ENCODE peak calls at places on chromosome 12, in six cellular contexts. R is GM23248, Q is lung, B is left ventricle myocardium inferior, Z is WERI-Rb-1, G is brain microvascular endothelial cell. N is an unnamed sample.

GRCh38 chr12:2743478-2743877 is 51.3 kb upstream of the FKBP4 start:
- DNase-seq in Q (no peak), Z (no peak), G (no peak), B (no peak), R (no peak), N (no peak)

GRCh38 chr12:108629824-108630476 is 3.7 kb downstream of the SELPLG start:
- DNase-seq in B (no peak), R (peak), Z (peak), G (peak), Q (peak), N (no peak)

GRCh38 chr12:30818562-30818961 is 63.8 kb upstream of the CAPRIN2 start:
- DNase-seq in Q (no peak), B (no peak), G (no peak), R (no peak), Z (no peak), N (no peak)

GRCh38 chr12:53427905-53428594 is 4.4 kb downstream of the AMHR2 start:
- DNase-seq in B (no peak), R (peak), Z (no peak), Q (no peak), G (peak), N (peak)

GRCh38 chr12:89756638-89757321 is 48.1 kb upstream of the ATP2B1 start:
- DNase-seq in Q (no peak), B (no peak), R (peak), G (peak), Z (no peak), N (peak)

GRCh38 chr12:76762556-76762955 is 1.4 kb upstream of the ZDHHC17 start:
- DNase-seq in R (peak), G (no peak), B (no peak), Q (no peak), Z (peak), N (no peak)

GRCh38 chr12:87086118-87086891 is 830.1 kb upstream of the MGAT4C start:
- DNase-seq in Z (no peak), R (peak), B (no peak), G (peak), Q (no peak), N (no peak)

GRCh38 chr12:76898472-76898871 is 19.7 kb upstream of the CSRP2 start:
- DNase-seq in R (no peak), Q (no peak), Z (no peak), G (no peak), B (no peak), N (no peak)

GRCh38 chr12:11992515-11992914 is 78.2 kb upstream of the BCL2L14 start:
- DNase-seq in B (no peak), Q (no peak), G (no peak), Z (no peak), R (no peak), N (no peak)

GRCh38 chr12:76489737-76490136 is 69.8 kb downstream of the OSBPL8 start:
- DNase-seq in Z (no peak), Q (no peak), R (peak), G (peak), B (no peak), N (no peak)

GRCh38 chr12:117036547-117036946 is 62.7 kb downstream of the TESC start:
- DNase-seq in R (no peak), G (no peak), Q (no peak), Z (no peak), B (no peak), N (no peak)

GRCh38 chr12:131942671-131943070 is 7.1 kb upstream of the EP400 start:
- DNase-seq in Q (no peak), R (no peak), G (no peak), Z (no peak), B (no peak), N (no peak)

GRCh38 chr12:19992311-19992710 is 376.0 kb upstream of the PDE3A start:
- DNase-seq in Z (no peak), B (no peak), G (no peak), R (no peak), Q (no peak), N (no peak)

GRCh38 chr12:104455594-104456416 is 943 bp upstream of the CHST11 start:
- DNase-seq in Q (no peak), Z (no peak), G (no peak), R (peak), B (no peak), N (no peak)

GRCh38 chr12:26116829-26117228 is 8.0 kb downstream of the BHLHE41 start:
- DNase-seq in Q (no peak), B (no peak), Z (no peak), G (no peak), R (peak), N (no peak)

GRCh38 chr12:124509300-124509675 is 58.1 kb downstream of the NCOR2 start:
- DNase-seq in Q (no peak), Z (no peak), R (no peak), G (no peak), B (no peak), N (no peak)

GRCh38 chr12:23472329-23472971 is 477.0 kb downstream of the SOX5 start:
- DNase-seq in R (no peak), Z (no peak), B (no peak), G (no peak), Q (peak), N (no peak)

GRCh38 chr12:128840862-128841468 is 12.3 kb upstream of the GLT1D1 start:
- DNase-seq in B (no peak), G (no peak), Q (no peak), Z (no peak), R (no peak), N (no peak)

GRCh38 chr12:114799574-114800487 is 115.9 kb upstream of the TBX3 start:
- DNase-seq in B (peak), Q (no peak), R (peak), G (no peak), Z (no peak), N (no peak)

GRCh38 chr12:53989227-53990113 is 4.5 kb downstream of the HOXC10 start:
- DNase-seq in B (no peak), Q (no peak), R (peak), Z (peak), G (no peak), N (no peak)

GRCh38 chr12:120762093-120762492 is 36.5 kb downstream of the ACADS start:
- DNase-seq in Z (no peak), Q (peak), B (no peak), R (no peak), G (peak), N (no peak)

GRCh38 chr12:79151956-79152355 is 287.4 kb downstream of the SYT1 start:
- DNase-seq in B (no peak), Z (no peak), Q (no peak), R (no peak), G (no peak), N (peak)

GRCh38 chr12:38056701-38057689 is 259.6 kb upstream of the ALG10B start:
- DNase-seq in R (peak), Q (no peak), Z (no peak), B (no peak), G (no peak), N (no peak)

GRCh38 chr12:113136990-113137511 is 1.5 kb upstream of the RASAL1 start:
- DNase-seq in G (no peak), B (no peak), Q (no peak), Z (no peak), R (no peak), N (no peak)

GRCh38 chr12:53984901-53985357 is at the start of gene HOXC10:
- DNase-seq in Z (peak), R (peak), Q (peak), G (peak), B (peak), N (peak)

GRCh38 chr12:110104188-110104969 is 19.8 kb upstream of the IFT81 start:
- DNase-seq in Z (no peak), R (peak), Q (no peak), B (no peak), G (no peak), N (no peak)

GRCh38 chr12:8948711-8949524 is 527 bp downstream of the M6PR start:
- DNase-seq in G (peak), Q (no peak), Z (peak), B (no peak), R (peak), N (no peak)

GRCh38 chr12:33724867-33725266 is 285.2 kb upstream of the SYT10 start:
- DNase-seq in B (no peak), R (no peak), Z (no peak), G (no peak), Q (no peak), N (no peak)

GRCh38 chr12:24840046-24840800 is 108.7 kb downstream of the BCAT1 start:
- DNase-seq in G (peak), R (peak), Z (no peak), Q (no peak), B (no peak), N (no peak)

GRCh38 chr12:1523046-1523445 is 71.3 kb downstream of the FBXL14 start:
- DNase-seq in Q (no peak), R (no peak), Z (no peak), B (no peak), G (no peak), N (no peak)

GRCh38 chr12:49974231-49974675 is 1.5 kb downstream of the AQP6 start:
- DNase-seq in R (peak), G (peak), Z (peak), B (peak), Q (peak), N (peak)

GRCh38 chr12:74728006-74728405 is 190.4 kb downstream of the ATXN7L3B start:
- DNase-seq in G (no peak), R (no peak), Q (no peak), Z (no peak), B (no peak), N (no peak)

GRCh38 chr12:77120156-77120555 is 54.8 kb upstream of the E2F7 start:
- DNase-seq in Z (no peak), G (peak), Q (no peak), R (peak), B (no peak), N (no peak)

GRCh38 chr12:6465467-6466183 is 4.9 kb downstream of the VAMP1 start:
- DNase-seq in R (peak), Z (peak), G (peak), Q (peak), B (no peak), N (peak)

GRCh38 chr12:51884676-51885229 is 3.1 kb upstream of the ANKRD33 start:
- DNase-seq in B (no peak), G (no peak), R (peak), Q (no peak), Z (peak), N (no peak)

GRCh38 chr12:51883998-51884675 is 3.8 kb upstream of the ANKRD33 start:
- DNase-seq in R (no peak), G (no peak), Z (no peak), B (no peak), Q (no peak), N (no peak)

GRCh38 chr12:51887476-51888315 is at the start of gene ANKRD33:
- DNase-seq in R (peak), G (no peak), Z (peak), Q (no peak), B (no peak), N (no peak)

GRCh38 chr12:51888316-51889215 is 663 bp downstream of the ANKRD33 start:
- DNase-seq in Z (no peak), G (no peak), B (no peak), Q (no peak), R (no peak), N (no peak)

DNA sequence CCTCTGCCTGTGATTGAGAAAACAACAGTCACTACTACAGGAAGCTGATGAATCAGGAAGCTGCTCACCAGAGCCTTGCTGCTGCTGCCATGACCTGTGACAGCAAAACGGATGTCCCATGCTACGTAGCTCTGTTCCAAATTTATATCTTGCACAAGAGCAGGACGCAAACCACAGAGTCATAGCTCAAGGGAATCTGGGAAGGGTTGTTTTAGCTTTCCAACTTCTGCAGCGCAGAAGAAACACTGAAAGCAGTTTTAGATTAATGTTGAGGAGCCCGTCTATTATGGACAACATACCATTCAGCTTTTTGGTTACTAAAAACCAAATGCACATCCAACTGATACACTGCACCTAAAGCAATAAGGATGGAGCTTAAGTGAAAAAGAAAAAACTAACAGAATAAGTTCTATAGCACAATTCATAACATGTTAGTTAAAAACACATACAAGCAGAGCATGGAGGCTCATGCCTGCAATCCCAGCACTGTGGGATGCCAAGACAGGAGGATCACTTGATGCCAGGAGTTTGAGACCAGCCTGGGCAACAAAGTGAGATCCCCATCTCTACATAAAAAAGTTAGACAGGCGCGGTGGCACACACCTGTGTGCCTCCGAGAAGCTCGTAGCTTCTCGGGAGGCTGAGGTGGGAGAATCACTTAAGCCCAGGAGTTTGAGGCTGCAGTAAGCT is 1.7 kb upstream of the ANKRD33 start:
- DNase-seq in Z (no peak), G (peak), R (peak), B (peak), Q (peak), N (peak)
- H3K4me3 ChIP-seq in Z (no peak), G (no peak), R (peak), B (no peak), Q (no peak), N (peak)

GRCh38 chr12:51898506-51898905 is 8.8 kb upstream of the ACVRL1 start:
- DNase-seq in Q (no peak), R (no peak), B (no peak), Z (no peak), G (no peak), N (no peak)

GRCh38 chr12:51901881-51902280 is 5.4 kb upstream of the ACVRL1 start:
- DNase-seq in Z (no peak), B (no peak), G (no peak), R (no peak), Q (no peak), N (no peak)

GRCh38 chr12:51901121-51901812 is 6.0 kb upstream of the ACVRL1 start:
- DNase-seq in G (no peak), Q (no peak), R (no peak), B (no peak), Z (no peak), N (no peak)

GRCh38 chr12:51898937-51899336 is 8.4 kb upstream of the ACVRL1 start:
- DNase-seq in R (peak), G (no peak), Q (no peak), B (no peak), Z (no peak), N (no peak)

DNA sequence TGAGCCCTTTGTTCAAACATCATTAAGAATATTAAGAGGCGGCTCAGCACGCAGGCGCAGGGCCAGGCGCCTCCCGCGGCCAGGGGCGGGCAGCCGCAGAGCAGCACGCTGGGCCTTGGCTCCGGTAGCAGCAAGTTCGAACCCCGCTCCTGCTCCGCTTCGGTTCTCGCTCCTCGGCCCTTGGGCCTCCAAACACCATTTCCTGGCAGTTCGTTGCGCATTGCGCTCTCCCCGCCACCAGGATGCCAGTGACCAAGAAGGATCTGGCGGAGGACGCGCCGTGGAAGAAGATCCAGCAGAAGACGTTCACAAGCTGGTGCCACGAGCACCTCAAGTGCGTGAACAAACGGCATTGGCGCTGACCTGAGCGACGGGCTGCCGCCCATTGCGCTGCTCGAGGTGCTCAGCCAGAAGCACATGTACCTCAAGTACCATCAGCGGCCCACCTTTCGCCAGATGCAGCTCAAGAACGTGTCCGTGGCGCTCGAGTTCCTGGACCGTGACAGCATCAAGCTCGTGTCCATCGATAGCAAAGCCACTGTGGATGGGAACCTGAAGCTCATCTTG is 6.9 kb upstream of the ACVRL1 start:
- DNase-seq in Z (no peak), R (no peak), G (no peak), Q (no peak), B (no peak), N (no peak)
- H3K27ac ChIP-seq in Z (no peak), R (no peak), G (no peak), Q (no peak), B (no peak), N (no peak)

DNA sequence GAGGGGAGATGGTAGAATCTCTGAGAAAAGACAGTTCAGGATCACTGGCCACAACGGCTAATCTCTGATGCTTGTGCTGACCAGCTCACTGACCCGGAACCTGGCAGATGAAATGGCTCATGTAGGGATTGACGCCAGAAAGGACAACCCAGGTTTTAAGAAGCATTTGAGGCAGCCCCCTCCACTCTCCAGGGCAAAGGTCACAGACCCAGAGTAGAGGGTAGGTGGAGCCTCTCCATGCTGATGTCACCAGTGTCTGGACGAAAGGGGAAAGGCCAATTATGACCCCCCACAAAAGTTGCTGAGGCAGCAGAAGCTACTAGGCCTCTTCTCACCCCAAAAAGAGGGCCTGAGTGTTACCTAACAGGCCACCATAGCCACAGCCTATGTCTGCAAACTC is 1.2 kb downstream of the METTL1 start:
- DNase-seq in B (no peak), R (no peak), G (no peak), Z (peak), Q (no peak), N (no peak)
- H3K4me3 ChIP-seq in B (no peak), R (peak), G (no peak), Z (no peak), Q (no peak), N (peak)

DNA sequence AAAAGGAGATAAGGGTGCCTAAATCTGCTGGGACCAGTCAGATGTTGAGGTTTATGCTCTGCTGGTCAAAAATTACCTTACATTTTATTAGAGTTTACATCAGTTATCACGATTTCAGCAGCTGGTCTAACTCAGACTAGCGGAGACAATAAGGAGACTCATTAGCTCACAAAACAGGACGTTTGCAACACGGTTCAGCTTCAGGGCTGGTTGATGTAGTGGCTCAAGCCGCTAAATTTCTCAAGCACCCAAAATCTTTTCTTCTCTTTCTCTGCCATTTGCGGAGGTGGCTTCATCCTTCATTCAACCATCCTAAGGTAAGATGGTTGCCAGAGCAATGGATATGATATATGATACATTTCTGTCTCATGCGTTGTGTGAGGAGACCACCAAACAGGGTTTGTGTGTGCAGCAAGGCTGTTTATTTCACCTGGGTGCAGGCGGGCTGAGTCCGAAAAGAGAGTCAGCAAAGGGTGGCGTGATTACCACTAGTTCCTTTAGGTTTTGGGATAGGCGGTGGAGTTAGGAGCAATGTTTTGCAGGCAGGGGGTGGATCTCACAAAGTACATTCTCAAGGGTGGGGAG is 30.3 kb upstream of the CLIP1 start:
- DNase-seq in Z (no peak), G (no peak), R (no peak), Q (no peak), B (no peak), N (no peak)
- H3K27ac ChIP-seq in Z (no peak), G (no peak), R (no peak), Q (no peak), B (no peak), N (no peak)

DNA sequence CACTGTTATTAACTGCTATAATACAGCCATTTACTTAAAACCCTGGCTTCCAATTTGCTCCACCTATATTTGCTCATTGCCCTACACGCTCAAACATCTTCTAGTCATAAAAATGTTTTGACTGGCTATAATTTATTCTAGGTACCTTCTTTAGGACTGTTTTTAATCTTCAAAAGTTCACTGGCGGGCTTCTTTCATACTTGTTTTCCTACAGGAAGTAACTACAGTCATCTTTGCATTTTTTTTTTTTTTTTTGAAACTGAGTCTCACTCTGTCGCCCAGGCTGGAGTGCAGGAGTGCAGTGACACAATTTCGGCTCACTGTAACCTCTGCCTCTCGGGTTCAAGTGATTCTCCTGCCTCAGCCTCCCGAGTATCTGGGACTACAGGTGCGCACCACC is 32.5 kb downstream of the MPHOSPH9 start:
- DNase-seq in B (no peak), R (no peak), Z (no peak), Q (no peak), G (no peak), N (no peak)
- H3K4me3 ChIP-seq in B (no peak), R (no peak), Z (no peak), Q (no peak), G (no peak), N (no peak)

DNA sequence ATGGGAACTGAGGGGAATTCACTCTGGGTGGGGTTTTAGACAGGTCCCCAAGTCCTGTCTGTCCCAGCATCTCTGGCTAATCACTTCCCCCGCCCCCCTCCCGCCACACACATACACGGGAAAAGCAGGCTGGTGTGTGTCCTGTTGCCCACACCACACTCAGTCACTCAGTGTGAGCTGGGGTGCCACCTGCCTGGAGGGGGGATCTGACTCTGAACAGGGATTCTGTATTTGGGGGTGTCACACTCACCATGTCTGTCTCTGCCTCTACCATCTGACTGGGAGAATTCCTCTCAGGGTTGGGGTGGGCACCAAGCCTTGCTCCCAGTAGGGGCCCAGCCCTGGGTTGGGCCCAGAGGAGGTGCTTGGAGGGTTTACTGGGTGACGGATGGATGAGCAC is 31.1 kb downstream of the SH2B3 start:
- DNase-seq in G (no peak), R (no peak), Q (no peak), B (no peak), Z (no peak), N (no peak)
- H3K27ac ChIP-seq in G (peak), R (no peak), Q (peak), B (peak), Z (no peak), N (peak)

N was measured in AG04450.